ENCODE peak calls at places on chromosomes 12 and 14, in six cellular contexts. R, A, Z, U, Q and D are unnamed samples.

GRCh38 chr12:130695061-130695460 is 21.0 kb downstream of the RIMBP2 start:
- DNase-seq in A (no peak), R (no peak), U (no peak), Q (no peak), Z (no peak), D (no peak)

GRCh38 chr14:94677747-94678146 is 65.6 kb downstream of the SERPINA3 start:
- DNase-seq in R (peak; percentile 56), A (no peak), U (no peak), Z (no peak), Q (no peak), D (no peak)

GRCh38 chr12:109880049-109880931 is at the start of gene GLTP:
- DNase-seq in Z (peak; percentile 93), Q (peak; percentile 84), U (no peak), R (peak; percentile 89), A (peak; percentile 81), D (no peak)

GRCh38 chr12:25970082-25970481 is 11.6 kb downstream of the RASSF8 start:
- DNase-seq in U (no peak), Z (no peak), R (no peak), A (no peak), Q (no peak), D (no peak)

GRCh38 chr14:38578278-38578681 is 322.4 kb upstream of the CLEC14A start:
- DNase-seq in U (no peak), Q (no peak), Z (no peak), A (peak; percentile 13), R (no peak), D (no peak)

GRCh38 chr12:52521175-52521574 is 981 bp upstream of the KRT5 start:
- DNase-seq in Q (peak; percentile 17), Z (peak; percentile 52), A (peak; percentile 67), R (no peak), U (no peak), D (no peak)

GRCh38 chr12:27964123-27964522 is 8.4 kb downstream of the PTHLH start:
- DNase-seq in A (no peak), R (no peak), Q (no peak), U (no peak), Z (no peak), D (no peak)

GRCh38 chr14:103081951-103082350 is 2.1 kb upstream of the LBHD2 start:
- DNase-seq in R (no peak), A (no peak), Q (no peak), Z (no peak), U (no peak), D (no peak)

GRCh38 chr12:79689477-79690155 is 1.1 kb downstream of the PAWR start:
- DNase-seq in Z (peak; percentile 31), U (no peak), R (no peak), Q (peak; percentile 49), A (peak; percentile 55), D (no peak)

GRCh38 chr12:4307593-4308333 is 13.2 kb upstream of the TIGAR start:
- DNase-seq in Z (peak; percentile 93), A (peak; percentile 85), Q (peak; percentile 58), U (no peak), R (peak; percentile 89), D (peak; percentile 72)

GRCh38 chr12:76976777-76977465 is 88.4 kb downstream of the E2F7 start:
- DNase-seq in Q (no peak), R (no peak), Z (no peak), A (no peak), U (no peak), D (no peak)

GRCh38 chr12:26848156-26848825 is 15.3 kb upstream of the ITPR2 start:
- DNase-seq in Q (no peak), Z (no peak), U (no peak), A (peak; percentile 68), R (no peak), D (no peak)

GRCh38 chr12:116321913-116322312 is 44.4 kb upstream of the MED13L start:
- DNase-seq in U (no peak), Q (no peak), A (no peak), R (no peak), Z (no peak), D (no peak)

GRCh38 chr14:79161576-79161975 is 991.4 kb downstream of the NRXN3 start:
- DNase-seq in Z (peak; percentile 1), U (no peak), A (peak; percentile 20), R (no peak), Q (no peak), D (peak; percentile 2)

GRCh38 chr14:28767851-28768548 is 1.4 kb downstream of the FOXG1 start:
- DNase-seq in A (no peak), Z (no peak), U (no peak), R (no peak), Q (no peak), D (no peak)

GRCh38 chr14:102891111-102891510 is 31.4 kb upstream of the AMN start:
- DNase-seq in A (no peak), R (no peak), Q (no peak), Z (no peak), U (no peak), D (no peak)

GRCh38 chr14:34604990-34605389 is 25.0 kb downstream of the SNX6 start:
- DNase-seq in R (no peak), Q (no peak), U (no peak), A (peak; percentile 39), Z (no peak), D (no peak)

GRCh38 chr14:33799705-33800269 is 151.1 kb downstream of the EGLN3 start:
- DNase-seq in Q (no peak), Z (no peak), R (no peak), A (peak; percentile 51), U (no peak), D (no peak)

GRCh38 chr12:12922191-12922616 is 29.8 kb downstream of the GPRC5D start:
- DNase-seq in A (peak; percentile 65), Q (no peak), Z (no peak), U (no peak), R (no peak), D (no peak)

GRCh38 chr14:21408152-21408551 is 24.3 kb upstream of the SUPT16H start:
- DNase-seq in A (peak; percentile 67), R (no peak), U (no peak), Z (no peak), Q (no peak), D (peak; percentile 23)

GRCh38 chr14:89013698-89014569 is 189.5 kb downstream of the TTC8 start:
- DNase-seq in Q (no peak), Z (no peak), U (no peak), A (no peak), R (no peak), D (no peak)

GRCh38 chr12:116159175-116159574 is 118.3 kb downstream of the MED13L start:
- DNase-seq in A (peak; percentile 83), U (no peak), R (no peak), Z (no peak), Q (no peak), D (no peak)

GRCh38 chr14:57889245-57889644 is 23.4 kb upstream of the SLC35F4 start:
- DNase-seq in A (peak; percentile 67), U (no peak), Z (no peak), Q (peak; percentile 64), R (no peak), D (peak; percentile 35)

GRCh38 chr12:2290091-2290490 is 237.3 kb downstream of the CACNA1C start:
- DNase-seq in Z (no peak), R (peak; percentile 53), Q (no peak), U (no peak), A (no peak), D (no peak)

DNA sequence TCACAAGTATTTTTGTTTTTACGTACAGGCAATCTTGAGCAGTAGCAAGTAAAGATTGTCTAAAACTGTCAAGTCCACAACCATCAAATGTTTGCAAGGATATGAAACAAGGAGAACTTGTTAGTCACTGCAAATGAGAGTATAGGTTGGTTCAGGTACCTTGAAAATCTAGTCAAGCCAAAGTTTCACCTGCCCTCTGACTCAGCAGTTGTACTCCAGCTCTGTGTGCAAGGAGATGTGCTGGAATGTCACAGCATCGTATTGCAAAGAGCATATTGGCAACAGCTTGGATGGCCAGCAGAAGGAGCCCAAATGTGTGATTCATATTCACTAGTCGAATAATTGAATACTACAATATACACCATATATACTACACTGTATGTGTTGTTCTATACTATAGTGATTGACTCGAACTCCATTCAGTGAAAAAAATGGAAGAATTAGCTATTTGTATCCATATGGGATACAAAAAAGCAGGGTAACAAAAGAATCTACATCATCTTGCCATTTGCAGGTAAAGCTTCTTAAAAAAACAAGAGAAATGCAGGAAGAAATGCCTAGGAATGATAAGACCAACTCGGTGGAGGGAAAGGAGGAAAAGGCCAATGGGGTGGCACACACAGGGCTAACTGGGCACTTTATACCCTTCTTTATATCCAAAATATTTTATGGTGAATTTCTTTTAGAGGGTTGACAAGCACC is 44.0 kb downstream of the EID3 start:
- DNase-seq in Z (no peak), A (no peak), U (no peak), R (no peak), Q (peak; percentile 14), D (no peak)
- TF ChIP-seq CTCF in Z (no peak), A (no peak), U (no peak), R (no peak), Q (no peak), D (no peak)

GRCh38 chr14:23069413-23069806 is 12.1 kb upstream of the CDH24 start:
- DNase-seq in R (no peak), Q (no peak), A (no peak), U (no peak), Z (no peak), D (no peak)

GRCh38 chr14:23066855-23067744 is 9.8 kb upstream of the CDH24 start:
- DNase-seq in Q (no peak), Z (no peak), A (no peak), U (no peak), R (no peak), D (no peak)

GRCh38 chr14:23070262-23071129 is 13.2 kb upstream of the CDH24 start:
- DNase-seq in A (no peak), R (no peak), U (no peak), Q (no peak), Z (no peak), D (no peak)

GRCh38 chr14:23067847-23068791 is 10.8 kb upstream of the CDH24 start:
- DNase-seq in A (no peak), Z (no peak), R (no peak), Q (no peak), U (no peak), D (no peak)

DNA sequence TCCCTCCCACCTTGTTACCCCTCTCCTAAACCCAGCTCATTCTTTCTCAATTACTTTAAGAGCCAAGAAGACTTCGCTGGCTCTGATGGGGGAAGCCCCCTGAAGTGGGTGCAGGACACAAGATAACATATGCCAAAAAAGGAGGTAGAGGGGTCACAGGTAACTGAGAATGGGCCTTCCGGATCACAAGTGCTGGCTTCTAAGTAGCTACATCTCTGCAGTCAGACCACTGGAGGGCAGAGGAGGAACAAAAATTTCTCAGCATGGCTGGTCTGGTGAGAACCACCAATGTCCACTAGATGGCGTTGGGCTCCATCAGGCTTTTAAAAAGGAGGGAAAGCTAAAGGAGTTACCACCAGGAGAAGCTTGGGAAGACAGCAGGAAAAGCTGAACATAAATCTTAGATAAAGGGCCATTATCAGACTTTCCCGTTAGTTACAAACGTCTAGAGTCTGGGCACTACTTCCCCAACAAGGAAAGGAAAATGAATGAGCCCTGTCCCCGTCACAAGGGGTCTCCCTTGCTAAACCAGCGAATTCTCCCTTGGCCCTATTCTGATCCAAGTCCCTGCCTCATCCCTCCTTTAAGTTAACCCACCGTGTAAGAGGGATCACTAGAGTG is 11.6 kb upstream of the CDH24 start:
- DNase-seq in Q (peak; percentile 85), R (peak; percentile 90), U (peak; percentile 70), A (peak; percentile 95), Z (peak; percentile 77), D (peak; percentile 70)
- H3K4me3 ChIP-seq in Q (no peak overlapping the region), R (no peak overlapping the region), U (no peak overlapping the region), A (no peak overlapping the region), Z (no peak overlapping the region), D (no peak overlapping the region)

GRCh38 chr14:51482112-51482511 is 169.6 kb upstream of the FRMD6 start:
- DNase-seq in Z (no peak), U (no peak), Q (no peak), R (no peak), A (no peak), D (no peak)
- H3K36me3 ChIP-seq in Z (no peaks in the 10 kb centered on the region), U (no peaks in the 10 kb centered on the region), Q (no peaks in the 10 kb centered on the region), R (no peaks in the 10 kb centered on the region), A (no peaks in the 10 kb centered on the region), D (no peaks in the 10 kb centered on the region)

GRCh38 chr12:100859063-100859627 is 64.6 kb downstream of the ANO4 start:
- DNase-seq in A (no peak), R (no peak), Z (no peak), Q (no peak), U (no peak), D (no peak)
- TF ChIP-seq CTCF in A (no peak), R (no peak), Z (no peak), Q (no peak), U (no peak), D (no peak)